ENCODE peak calls at places on chromosomes 7 and 10, in six cellular contexts. A, B, G, P, O and K are unnamed samples.

GRCh38 chr7:106022193-106022821 is 59.2 kb downstream of the CDHR3 start:
- DNase-seq in P (no peak), O (no peak), A (peak; percentile 81), G (no peak), B (no peak), K (no peak)

GRCh38 chr10:79308969-79309665 is 38.2 kb upstream of the PPIF start:
- DNase-seq in B (peak; percentile 12), O (no peak), P (no peak), A (no peak), G (no peak), K (no peak)

GRCh38 chr7:141262101-141262819 is 188.4 kb downstream of the TMEM178B start:
- DNase-seq in O (no peak), B (no peak), P (no peak), G (peak; percentile 18), A (no peak), K (no peak)

GRCh38 chr7:22111661-22112060 is 166.0 kb upstream of the CDCA7L start:
- DNase-seq in O (no peak), G (no peak), A (no peak), P (no peak), B (no peak), K (no peak)

GRCh38 chr10:88754272-88754671 is 5.5 kb upstream of the LIPN start:
- DNase-seq in B (no peak), A (no peak), O (no peak), P (no peak), G (no peak), K (no peak)

GRCh38 chr7:27248911-27249723 is 6.5 kb downstream of the EVX1 start:
- DNase-seq in B (no peak), O (no peak), P (no peak), A (no peak), G (peak; percentile 55), K (no peak)

GRCh38 chr7:157570531-157571200 is 233.9 kb downstream of the DNAJB6 start:
- DNase-seq in P (no peak), A (no peak), O (no peak), B (no peak), G (no peak), K (no peak)

GRCh38 chr7:75993689-75994387 is 557 bp downstream of the TMEM120A start:
- DNase-seq in B (peak; percentile 78), O (peak; percentile 59), G (peak; percentile 88), P (peak; percentile 98), A (no peak), K (no peak)

GRCh38 chr7:28572321-28573058 is 160.2 kb downstream of the CREB5 start:
- DNase-seq in A (peak; percentile 45), P (no peak), G (peak; percentile 13), O (no peak), B (no peak), K (no peak)

GRCh38 chr10:59271160-59271559 is 91.2 kb downstream of the FAM13C start:
- DNase-seq in G (peak; percentile 13), B (no peak), A (no peak), P (no peak), O (no peak), K (no peak)

GRCh38 chr7:4803397-4804241 is 28.2 kb downstream of the AP5Z1 start:
- DNase-seq in A (no peak), O (no peak), G (peak; percentile 50), B (no peak), P (no peak), K (no peak)

GRCh38 chr10:119734396-119735332 is 8.8 kb downstream of the INPP5F start:
- DNase-seq in O (no peak), P (no peak), B (no peak), G (no peak), A (no peak), K (no peak)

GRCh38 chr10:90136731-90137316 is 435.4 kb downstream of the KIF20B start:
- DNase-seq in G (peak; percentile 5), P (no peak), B (no peak), A (peak; percentile 47), O (no peak), K (no peak)

GRCh38 chr7:12769464-12769863 is 82.0 kb downstream of the ARL4A start:
- DNase-seq in P (no peak), O (no peak), G (no peak), A (no peak), B (no peak), K (no peak)

GRCh38 chr10:101062231-101063161 is 707 bp downstream of the KAZALD1 start:
- DNase-seq in A (peak; percentile 87), O (no peak), B (peak; percentile 60), G (peak; percentile 90), P (peak; percentile 77), K (no peak)

GRCh38 chr7:158541330-158542010 is 46.2 kb downstream of the PTPRN2 start:
- DNase-seq in G (no peak), P (no peak), B (no peak), O (no peak), A (peak; percentile 81), K (no peak)

GRCh38 chr7:28705350-28705749 is 252.8 kb downstream of the TRIL start:
- DNase-seq in P (no peak), A (peak; percentile 37), B (no peak), O (no peak), G (no peak), K (no peak)

GRCh38 chr10:38600696-38601095 is 506.6 kb downstream of the ZNF37A start:
- DNase-seq in O (no peak), B (no peak), G (no peak), P (no peak), A (no peak), K (no peak)

GRCh38 chr7:150446288-150446938 is 4.0 kb upstream of the GIMAP8 start:
- DNase-seq in B (no peak), P (no peak), A (no peak), O (no peak), G (no peak), K (no peak)

GRCh38 chr7:118184392-118184899 is 482 bp downstream of the LSM8 start:
- DNase-seq in G (no peak), A (peak; percentile 21), P (no peak), B (no peak), O (no peak), K (no peak)

GRCh38 chr10:31819393-31819820 is 109.2 kb downstream of the ARHGAP12 start:
- DNase-seq in P (peak; percentile 90), B (peak; percentile 31), A (no peak), G (no peak), O (peak; percentile 37), K (no peak)

GRCh38 chr10:7196284-7196683 is 214.6 kb downstream of the SFMBT2 start:
- DNase-seq in A (no peak), P (no peak), G (no peak), B (no peak), O (no peak), K (no peak)

GRCh38 chr7:41203542-41203941 is 499.3 kb downstream of the INHBA start:
- DNase-seq in A (no peak), B (no peak), G (no peak), O (no peak), P (no peak), K (no peak)

GRCh38 chr10:42932735-42933453 is 144.0 kb upstream of the RET start:
- DNase-seq in B (no peak), G (peak; percentile 87), O (no peak), A (no peak), P (no peak), K (no peak)

GRCh38 chr7:7913506-7913905 is 55.1 kb upstream of the GLCCI1 start:
- DNase-seq in O (no peak), G (peak; percentile 34), A (no peak), B (no peak), P (no peak), K (no peak)

GRCh38 chr7:8881916-8882315 is 448.5 kb downstream of the NXPH1 start:
- DNase-seq in P (no peak), O (no peak), B (no peak), A (no peak), G (peak; percentile 72), K (no peak)

GRCh38 chr10:126722726-126723125 is 52.2 kb upstream of the C10orf90 start:
- DNase-seq in O (no peak), A (no peak), B (no peak), P (no peak), G (no peak), K (peak; percentile 65)

GRCh38 chr7:25854608-25855497 is 297.1 kb upstream of the NFE2L3 start:
- DNase-seq in P (peak; percentile 88), A (peak; percentile 51), O (peak; percentile 70), G (peak; percentile 97), B (no peak), K (no peak)

GRCh38 chr7:108419961-108420360 is 36.3 kb downstream of the NRCAM start:
- DNase-seq in P (no peak), A (no peak), B (no peak), G (no peak), O (no peak), K (no peak)

GRCh38 chr7:154994996-154995395 is 7.9 kb downstream of the PAXIP1 start:
- DNase-seq in G (no peak), B (no peak), P (no peak), O (no peak), A (no peak), K (no peak)
- H3K36me3 ChIP-seq in G (peaks cover 4% of the 10 kb centered on the region), B (peaks cover 61% of the 10 kb centered on the region), P (peaks cover 25% of the 10 kb centered on the region), O (no peaks in the 10 kb centered on the region), A (peaks cover 96% of the 10 kb centered on the region), K (no peaks in the 10 kb centered on the region)

DNA sequence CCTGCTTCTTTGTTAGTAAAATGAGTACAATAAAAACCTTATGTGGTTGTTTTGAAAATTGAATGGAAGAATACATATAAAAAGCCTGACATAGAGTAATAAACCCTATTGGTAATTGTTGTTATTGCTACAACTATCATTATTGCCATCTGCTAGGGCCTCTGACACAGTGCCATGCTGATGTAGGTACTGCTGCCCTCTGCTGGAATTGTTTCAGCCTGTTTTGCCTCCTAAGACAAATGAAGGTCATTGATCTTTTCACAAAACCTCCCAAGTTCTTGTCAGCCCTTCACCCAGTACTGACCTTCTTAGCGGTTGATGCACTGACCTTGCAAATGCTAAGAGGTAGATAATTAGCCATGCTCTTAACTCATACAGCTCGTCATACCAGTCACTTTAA is 975.3 kb downstream of the SORCS1 start:
- DNase-seq in B (no peak), O (no peak), P (no peak), A (peak; percentile 32), G (peak; percentile 66), K (no peak)
- TF ChIP-seq CTCF in B (peak; percentile 51), O (peak; percentile 20), P (no peak), A (peak; percentile 73), G (peak; percentile 73), K (no peak)

GRCh38 chr7:127704211-127704610 is 52.2 kb downstream of the SND1 start:
- DNase-seq in P (no peak), A (no peak), G (no peak), O (no peak), B (no peak), K (no peak)
- H3K36me3 ChIP-seq in P (peaks cover 31% of the 10 kb centered on the region), A (peaks cover 97% of the 10 kb centered on the region), G (peaks cover 9% of the 10 kb centered on the region), O (no peaks in the 10 kb centered on the region), B (peaks cover 70% of the 10 kb centered on the region), K (peaks cover 3% of the 10 kb centered on the region)

GRCh38 chr10:11880169-11881027 is 57.2 kb downstream of the PROSER2 start:
- DNase-seq in P (no peak), B (no peak), A (no peak), G (no peak), O (no peak), K (no peak)

GRCh38 chr10:11882646-11883375 is 59.7 kb downstream of the PROSER2 start:
- DNase-seq in A (no peak), O (no peak), P (no peak), G (no peak), B (no peak), K (no peak)

GRCh38 chr10:11879387-11880168 is 56.4 kb downstream of the PROSER2 start:
- DNase-seq in O (no peak), P (no peak), B (no peak), A (no peak), G (no peak), K (no peak)

GRCh38 chr10:11881028-11881476 is 57.9 kb downstream of the PROSER2 start:
- DNase-seq in A (no peak), G (no peak), O (no peak), P (no peak), B (no peak), K (no peak)

GRCh38 chr10:11881477-11882417 is 58.6 kb downstream of the PROSER2 start:
- DNase-seq in A (peak; percentile 8), G (peak; percentile 34), O (no peak), P (no peak), B (no peak), K (no peak)
- TF ChIP-seq CTCF in A (peak; percentile 15), G (peak; percentile 21), O (no peak), P (no peak), B (no peak), K (no peak)